ENCODE peak calls at places on chromosome 17, in four cellular contexts. C is nephron progenitor cell, O is A549, H is GM13976. S is an unnamed sample.

GRCh38 chr17:7490144-7490543 is 6.0 kb downstream of the POLR2A start:
- DNase-seq in C (no peak), H (no peak), O (no peak), S (no peak)

GRCh38 chr17:34306466-34306865 is 12.8 kb upstream of the CCL8 start:
- DNase-seq in O (peak), H (no peak), C (no peak), S (no peak)

GRCh38 chr17:67358612-67359011 is 7.8 kb downstream of the PSMD12 start:
- DNase-seq in H (peak), O (no peak), C (no peak), S (no peak)

GRCh38 chr17:51014129-51014528 is 106.5 kb downstream of the SPAG9 start:
- DNase-seq in H (no peak), O (no peak), C (no peak), S (no peak)

GRCh38 chr17:6398955-6399354 is 36.0 kb downstream of the AIPL1 start:
- DNase-seq in H (no peak), O (no peak), C (no peak), S (no peak)

GRCh38 chr17:8359769-8360168 is 16.7 kb downstream of the KRABD2 start:
- DNase-seq in C (no peak), O (no peak), H (no peak), S (no peak)

GRCh38 chr17:42002792-42003301 is 14.4 kb downstream of the DNAJC7 start:
- DNase-seq in H (no peak), C (no peak), O (peak), S (no peak)

GRCh38 chr17:10144456-10144855 is 54.0 kb downstream of the GAS7 start:
- DNase-seq in H (no peak), O (no peak), C (no peak), S (no peak)

GRCh38 chr17:75998327-75998795 is 2.3 kb upstream of the CDK3 start:
- DNase-seq in C (no peak), H (no peak), O (no peak), S (no peak)

GRCh38 chr17:68963958-68964357 is 8.8 kb upstream of the ABCA8 start:
- DNase-seq in O (no peak), C (no peak), H (no peak), S (no peak)

GRCh38 chr17:34620458-34620857 is 41.1 kb downstream of the TMEM132E start:
- DNase-seq in C (no peak), H (no peak), O (no peak), S (no peak)

GRCh38 chr17:79743614-79744013 is 12.9 kb downstream of the ENPP7 start:
- DNase-seq in O (no peak), H (no peak), C (no peak), S (no peak)

GRCh38 chr17:73645050-73645871 is 1.0 kb upstream of the SDK2 start:
- DNase-seq in O (peak), C (peak), H (peak), S (peak)

GRCh38 chr17:82636626-82637598 is 11.3 kb downstream of the WDR45B start:
- DNase-seq in O (no peak), C (no peak), H (no peak), S (no peak)

GRCh38 chr17:47324224-47325020 is 667 bp downstream of the EFCAB13 start:
- DNase-seq in C (peak), H (peak), O (peak), S (peak)

GRCh38 chr17:75013077-75013391 is 564 bp downstream of the MRPL58 start:
- DNase-seq in H (no peak), O (no peak), C (no peak), S (no peak)

GRCh38 chr17:57084361-57084801 is 665 bp upstream of the AKAP1 start:
- DNase-seq in C (no peak), O (no peak), H (no peak), S (no peak)

GRCh38 chr17:34423978-34424813 is 61.2 kb upstream of the CCL1 start:
- DNase-seq in H (no peak), O (no peak), C (peak), S (no peak)

GRCh38 chr17:27893834-27894503 is 804 bp upstream of the LYRM9 start:
- DNase-seq in H (no peak), C (no peak), O (no peak), S (no peak)

GRCh38 chr17:59695943-59696681 is 11.1 kb downstream of the PTRH2 start:
- DNase-seq in C (no peak), O (peak), H (no peak), S (no peak)

GRCh38 chr17:28416703-28417311 is 10.8 kb upstream of the SLC46A1 start:
- DNase-seq in C (peak), H (peak), O (peak), S (peak)

GRCh38 chr17:7912927-7913524 is 3.1 kb downstream of the RNF227 start:
- DNase-seq in C (peak), O (peak), H (peak), S (peak)

GRCh38 chr17:44202756-44203155 is 3.1 kb upstream of the ATXN7L3 start:
- DNase-seq in H (no peak), O (no peak), C (no peak), S (no peak)

GRCh38 chr17:58365980-58366595 is 14.1 kb upstream of the SUPT4H1 start:
- DNase-seq in O (no peak), H (no peak), C (no peak), S (no peak)

GRCh38 chr17:29176500-29177351 is 3.5 kb downstream of the MYO18A start:
- DNase-seq in C (peak), H (peak), O (peak), S (peak)

GRCh38 chr17:56937688-56938087 is 23.2 kb downstream of the COIL start:
- DNase-seq in O (no peak), C (no peak), H (no peak), S (no peak)

GRCh38 chr17:60554377-60554788 is 28.3 kb upstream of the APPBP2 start:
- DNase-seq in C (no peak), O (no peak), H (no peak), S (no peak)

GRCh38 chr17:61002316-61002736 is 324.7 kb downstream of the BCAS3 start:
- DNase-seq in H (no peak), O (peak), C (no peak), S (no peak)

GRCh38 chr17:969767-970387 is 9.7 kb downstream of the NXN start:
- DNase-seq in H (no peak), C (no peak), O (no peak), S (peak)

GRCh38 chr17:31427684-31428083 is 36.2 kb downstream of the RAB11FIP4 start:
- DNase-seq in H (no peak), C (no peak), O (no peak), S (no peak)

GRCh38 chr17:63589646-63590045 is 11.0 kb upstream of the TACO1 start:
- DNase-seq in C (no peak), O (no peak), H (no peak), S (no peak)

GRCh38 chr17:68598074-68598473 is 3.1 kb downstream of the FAM20A start:
- DNase-seq in O (no peak), C (no peak), H (no peak), S (no peak)

GRCh38 chr17:31548709-31549108 is 157.2 kb downstream of the RAB11FIP4 start:
- DNase-seq in H (no peak), C (no peak), O (no peak), S (no peak)

GRCh38 chr17:55053855-55054254 is 85.3 kb downstream of the STXBP4 start:
- DNase-seq in H (no peak), O (peak), C (no peak), S (no peak)
- TF ChIP-seq CTCF in H (no peak), O (peak), C (peak), S (no peak)

GRCh38 chr17:70945386-70945785 is 776.1 kb downstream of the KCNJ2 start:
- DNase-seq in C (no peak), H (no peak), O (no peak), S (no peak)

GRCh38 chr17:70947215-70947614 is 777.9 kb downstream of the KCNJ2 start:
- DNase-seq in O (no peak), C (no peak), H (no peak), S (no peak)

GRCh38 chr17:70947636-70948565 is 778.6 kb downstream of the KCNJ2 start:
- DNase-seq in O (no peak), H (no peak), C (no peak), S (no peak)
- TF ChIP-seq CTCF in O (no peak), H (no peak), C (no peak), S (no peak)

GRCh38 chr17:48860034-48860433 is 29.2 kb downstream of the CALCOCO2 start:
- DNase-seq in O (no peak), C (no peak), H (no peak), S (no peak)
- TF ChIP-seq CTCF in O (no peak), C (peak), H (no peak), S (no peak)

GRCh38 chr17:16101440-16101839 is 101.8 kb downstream of the TTC19 start:
- DNase-seq in O (no peak), C (no peak), H (no peak), S (no peak)

GRCh38 chr17:16106161-16106891 is 106.7 kb downstream of the TTC19 start:
- DNase-seq in C (no peak), O (no peak), H (no peak), S (no peak)

GRCh38 chr17:16104189-16104588 is 104.6 kb downstream of the TTC19 start:
- DNase-seq in O (no peak), H (no peak), C (no peak), S (no peak)

GRCh38 chr17:16100737-16101400 is 101.2 kb downstream of the TTC19 start:
- DNase-seq in H (no peak), O (no peak), C (no peak), S (peak)
- TF ChIP-seq CTCF in H (no peak), O (no peak), C (no peak), S (no peak)

S was measured in activated CD8-positive, alpha-beta T cell treated with anti-CD3 and anti-CD28 coated beads for 36 hours.